ENCODE peak calls at places on chromosomes 4 and X, in six cellular contexts. X, O, R, B, C and F are unnamed samples.

GRCh38 chrX:51893931-51894696 is 691 bp downstream of the MAGED1 start:
- DNase-seq in X (peak), O (no peak), R (no peak), B (no peak), C (no peak), F (no peak)

GRCh38 chr4:186669159-186669720 is 54.4 kb downstream of the FAT1 start:
- DNase-seq in X (peak), O (no peak), R (no peak), B (no peak), C (peak), F (no peak)

GRCh38 chrX:18871161-18871880 is 112.6 kb downstream of the PHKA2 start:
- DNase-seq in X (no peak), O (no peak), R (no peak), B (no peak), C (no peak), F (no peak)

GRCh38 chr4:176611351-176611750 is 181.4 kb downstream of the VEGFC start:
- DNase-seq in X (no peak), O (no peak), R (no peak), B (no peak), C (no peak), F (no peak)

GRCh38 chrX:24696241-24696640 is 2.5 kb downstream of the POLA1 start:
- DNase-seq in X (no peak), O (no peak), R (no peak), B (no peak), C (no peak), F (no peak)

GRCh38 chr4:74374561-74375327 is 9.8 kb downstream of the EREG start:
- DNase-seq in X (no peak), O (no peak), R (no peak), B (no peak), C (no peak), F (no peak)

GRCh38 chrX:9942086-9942485 is 25.1 kb upstream of the CLDN34 start:
- DNase-seq in X (no peak), O (no peak), R (peak), B (no peak), C (no peak), F (no peak)

GRCh38 chrX:68807818-68808217 is 21.0 kb upstream of the EFNB1 start:
- DNase-seq in X (no peak), O (peak), R (no peak), B (no peak), C (no peak), F (no peak)

GRCh38 chrX:118976599-118977340 is 2.4 kb downstream of the LONRF3 start:
- DNase-seq in X (no peak), O (no peak), R (no peak), B (no peak), C (no peak), F (no peak)

GRCh38 chr4:80361329-80361900 is 25.9 kb downstream of the CFAP299 start:
- DNase-seq in X (no peak), O (peak), R (no peak), B (no peak), C (peak), F (no peak)

GRCh38 chrX:110397353-110397752 is 38.7 kb downstream of the RTL9 start:
- DNase-seq in X (no peak), O (no peak), R (no peak), B (no peak), C (no peak), F (no peak)

GRCh38 chrX:39852496-39852895 is 245.3 kb downstream of the BCOR start:
- DNase-seq in X (no peak), O (no peak), R (no peak), B (no peak), C (no peak), F (no peak)

GRCh38 chr4:108693819-108694218 is 43.4 kb downstream of the OSTC start:
- DNase-seq in X (no peak), O (no peak), R (no peak), B (no peak), C (no peak), F (no peak)

GRCh38 chrX:7586126-7586525 is 256.8 kb upstream of the VCX start:
- DNase-seq in X (no peak), O (no peak), R (no peak), B (no peak), C (peak), F (no peak)

GRCh38 chrX:79159800-79160199 is 15.3 kb downstream of the GPR174 start:
- DNase-seq in X (no peak), O (no peak), R (no peak), B (no peak), C (no peak), F (no peak)

GRCh38 chrX:100872161-100872560 is 2.0 kb downstream of the NOX1 start:
- DNase-seq in X (no peak), O (no peak), R (no peak), B (no peak), C (no peak), F (no peak)

GRCh38 chr4:165754664-165755063 is 118.4 kb upstream of the TLL1 start:
- DNase-seq in X (no peak), O (no peak), R (no peak), B (no peak), C (no peak), F (no peak)

GRCh38 chr4:81804849-81805248 is 333.1 kb upstream of the RASGEF1B start:
- DNase-seq in X (no peak), O (no peak), R (no peak), B (no peak), C (no peak), F (no peak)

GRCh38 chr4:53477666-53478065 is 100.2 kb downstream of the FIP1L1 start:
- DNase-seq in X (no peak), O (no peak), R (no peak), B (no peak), C (no peak), F (no peak)

GRCh38 chrX:153625271-153626024 is 21.6 kb upstream of the DUSP9 start:
- DNase-seq in X (no peak), O (no peak), R (no peak), B (no peak), C (no peak), F (no peak)

GRCh38 chrX:57134702-57135101 is 2.5 kb downstream of the SPIN2A start:
- DNase-seq in X (no peak), O (no peak), R (no peak), B (no peak), C (no peak), F (no peak)

GRCh38 chr4:81621490-81621889 is 149.8 kb upstream of the RASGEF1B start:
- DNase-seq in X (no peak), O (no peak), R (no peak), B (no peak), C (no peak), F (no peak)

GRCh38 chr4:95428216-95429085 is 120.3 kb downstream of the UNC5C start:
- DNase-seq in X (no peak), O (no peak), R (no peak), B (no peak), C (no peak), F (no peak)

GRCh38 chr4:79213040-79213439 is 112.8 kb downstream of the NAA11 start:
- DNase-seq in X (no peak), O (no peak), R (no peak), B (no peak), C (no peak), F (no peak)

GRCh38 chr4:88158360-88159136 is at the start of gene ABCG2:
- DNase-seq in X (peak), O (peak), R (no peak), B (peak), C (peak), F (peak)

GRCh38 chrX:53481816-53482485 is 47.8 kb upstream of the HSD17B10 start:
- DNase-seq in X (peak), O (peak), R (no peak), B (peak), C (peak), F (peak)

GRCh38 chr4:145868637-145869409 is 69.8 kb downstream of the ZNF827 start:
- DNase-seq in X (no peak), O (no peak), R (no peak), B (no peak), C (no peak), F (no peak)

GRCh38 chrX:44036336-44036735 is 63.1 kb upstream of the NDP start:
- DNase-seq in X (no peak), O (no peak), R (no peak), B (no peak), C (no peak), F (no peak)

GRCh38 chr4:124203613-124204284 is 508.8 kb downstream of the ANKRD50 start:
- DNase-seq in X (no peak), O (no peak), R (no peak), B (no peak), C (no peak), F (no peak)

GRCh38 chr4:20881658-20882057 is 181.4 kb downstream of the PACRGL start:
- DNase-seq in X (no peak), O (no peak), R (no peak), B (no peak), C (no peak), F (no peak)

GRCh38 chr4:152586668-152587067 is 50.8 kb upstream of the FBXW7 start:
- DNase-seq in X (no peak), O (no peak), R (no peak), B (no peak), C (peak), F (no peak)

GRCh38 chr4:2043396-2044118 is 15.6 kb upstream of the NAT8L start:
- DNase-seq in X (peak), O (no peak), R (no peak), B (no peak), C (no peak), F (no peak)

GRCh38 chr4:101156619-101157310 is 190.6 kb downstream of the PPP3CA start:
- DNase-seq in X (no peak), O (no peak), R (no peak), B (no peak), C (no peak), F (no peak)

GRCh38 chr4:74446896-74447295 is 2.0 kb downstream of the AREG start:
- DNase-seq in X (no peak), O (no peak), R (no peak), B (no peak), C (no peak), F (no peak)

GRCh38 chrX:40394302-40394701 is 186.5 kb upstream of the ATP6AP2 start:
- DNase-seq in X (no peak), O (no peak), R (no peak), B (no peak), C (no peak), F (no peak)

GRCh38 chr4:14225683-14226207 is 598.2 kb upstream of the BOD1L1 start:
- DNase-seq in X (no peak), O (no peak), R (no peak), B (no peak), C (no peak), F (no peak)

GRCh38 chrX:137353404-137353803 is 212.5 kb upstream of the ZIC3 start:
- DNase-seq in X (no peak), O (no peak), R (no peak), B (no peak), C (no peak), F (no peak)

GRCh38 chrX:12974797-12975669 is at the start of gene TMSB4X:
- DNase-seq in X (peak), O (peak), R (no peak), B (peak), C (no peak), F (no peak)

GRCh38 chrX:12975999-12976558 is 1.2 kb downstream of the TMSB4X start:
- DNase-seq in X (no peak), O (peak), R (no peak), B (peak), C (no peak), F (no peak)

GRCh38 chrX:12973561-12974216 is 1.2 kb upstream of the TMSB4X start:
- DNase-seq in X (no peak), O (no peak), R (no peak), B (no peak), C (no peak), F (no peak)

GRCh38 chrX:12974217-12974796 is 603 bp upstream of the TMSB4X start:
- DNase-seq in X (peak), O (peak), R (no peak), B (no peak), C (no peak), F (no peak)

DNA sequence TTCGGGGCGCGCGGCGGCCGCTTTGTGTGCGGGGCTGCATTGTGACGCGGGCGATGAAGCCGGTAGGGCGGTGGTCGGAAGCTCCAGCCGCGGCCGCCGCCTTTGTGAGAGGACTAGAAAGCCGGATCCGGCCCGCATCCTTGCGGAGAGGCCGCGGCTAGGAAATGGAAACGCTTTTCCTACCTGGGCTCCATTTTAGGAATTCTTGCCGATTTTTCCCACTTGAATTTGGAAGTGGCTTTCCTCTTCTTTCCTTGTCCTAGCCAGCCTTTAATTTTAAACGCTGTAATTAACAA is 708 bp downstream of the TMSB4X start:
- DNase-seq in X (no peak), O (no peak), R (no peak), B (no peak), C (no peak), F (no peak)
- TF ChIP-seq POLR2AphosphoS5 in X (no peak), O (no peak), R (peak), B (no peak), C (no peak), F (no peak)

GRCh38 chrX:1401611-1402430 is 9.9 kb upstream of the SLC25A6 start:
- DNase-seq in X (no peak), O (no peak), R (no peak), B (no peak), C (no peak), F (no peak)
- TF ChIP-seq POLR2A in X (no peak), O (no peak), R (no peak), B (no peak), C (no peak), F (no peak)

GRCh38 chr4:184371390-184371787 is 103.0 kb downstream of the IRF2 start:
- DNase-seq in X (no peak), O (no peak), R (no peak), B (no peak), C (no peak), F (no peak)

GRCh38 chr4:184369871-184370270 is 104.5 kb downstream of the IRF2 start:
- DNase-seq in X (no peak), O (no peak), R (no peak), B (no peak), C (no peak), F (no peak)

GRCh38 chr4:184368290-184368689 is 106.1 kb downstream of the IRF2 start:
- DNase-seq in X (no peak), O (no peak), R (no peak), B (no peak), C (no peak), F (no peak)

GRCh38 chr4:184368731-184369130 is 105.6 kb downstream of the IRF2 start:
- DNase-seq in X (no peak), O (no peak), R (no peak), B (no peak), C (no peak), F (no peak)

DNA sequence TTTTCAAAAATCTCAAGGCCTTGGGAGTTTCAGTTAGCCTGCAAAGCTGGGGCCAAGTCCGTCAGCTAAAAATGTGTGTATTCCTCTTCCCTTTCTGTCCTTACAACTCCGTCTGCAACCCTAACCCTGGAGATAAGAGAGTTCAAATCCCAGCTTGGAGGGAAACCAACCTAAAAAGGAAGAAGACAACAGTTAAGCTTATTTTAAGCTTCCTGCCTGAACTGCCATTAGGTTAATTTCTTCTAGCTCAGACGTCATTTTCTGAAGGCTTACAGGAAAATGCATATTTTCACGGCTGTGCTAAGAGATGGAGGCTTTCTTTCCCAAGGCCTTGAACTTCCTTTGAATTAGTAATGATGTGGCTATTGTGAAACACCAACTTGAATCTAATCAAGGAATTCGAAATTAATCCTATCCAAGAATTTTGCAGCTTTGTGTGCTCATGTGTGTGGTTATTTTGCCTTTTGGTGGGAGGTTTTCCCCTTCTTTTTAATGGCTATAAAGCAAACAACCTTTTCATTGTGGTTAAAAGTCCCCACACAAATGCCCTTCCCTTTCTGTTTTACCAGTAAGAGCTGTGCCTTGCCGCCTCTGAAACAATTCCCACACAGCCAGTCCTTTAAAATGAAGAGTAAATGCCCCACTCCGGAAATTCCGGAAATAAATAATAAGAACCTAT is 103.5 kb downstream of the IRF2 start:
- DNase-seq in X (no peak), O (no peak), R (no peak), B (no peak), C (no peak), F (no peak)
- TF ChIP-seq TAF1 in X (no peak), O (no peak), R (no peak), B (no peak), C (no peak), F (no peak)

DNA sequence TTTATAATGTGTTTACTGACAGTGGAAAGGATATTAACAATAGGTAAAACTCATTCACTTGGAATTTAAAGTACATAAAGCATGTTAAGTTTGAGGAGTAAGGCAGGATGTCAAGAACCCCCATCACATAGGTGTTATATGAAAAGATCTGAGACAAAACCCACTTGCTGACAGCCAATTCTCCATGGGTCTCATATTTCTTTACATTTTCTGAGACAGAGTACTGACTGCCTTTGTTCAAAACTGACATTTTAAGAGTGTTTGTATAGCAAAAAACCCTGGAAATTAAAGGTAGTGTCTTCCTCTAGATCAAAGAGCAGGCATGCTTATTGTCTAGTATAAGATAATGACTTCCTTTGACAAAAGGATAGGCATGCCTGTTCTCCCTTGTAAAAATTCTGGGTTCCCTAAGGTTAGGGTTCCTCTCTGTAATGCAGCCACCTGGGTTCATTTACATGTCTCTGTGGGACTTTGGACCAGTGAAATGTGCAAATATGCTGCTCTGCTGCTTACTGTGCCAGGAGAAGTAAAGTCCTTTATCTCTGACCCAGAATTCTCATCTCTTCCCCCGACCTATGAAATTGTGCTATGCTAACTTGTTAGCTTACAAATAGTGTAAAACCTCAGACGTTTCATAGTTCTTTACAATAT is 123.6 kb downstream of the PCDH18 start:
- DNase-seq in X (no peak), O (no peak), R (no peak), B (no peak), C (peak), F (no peak)
- TF ChIP-seq POLR2AphosphoS5 in X (no peak), O (no peak), R (no peak), B (no peak), C (no peak), F (no peak)

GRCh38 chr4:182748283-182748682 is 168.9 kb downstream of the DCTD start:
- DNase-seq in X (no peak), O (no peak), R (no peak), B (no peak), C (no peak), F (no peak)

GRCh38 chr4:182752158-182752910 is 164.9 kb downstream of the DCTD start:
- DNase-seq in X (no peak), O (no peak), R (no peak), B (no peak), C (no peak), F (no peak)

GRCh38 chr4:182746876-182747275 is 170.3 kb downstream of the DCTD start:
- DNase-seq in X (no peak), O (no peak), R (no peak), B (no peak), C (no peak), F (no peak)

GRCh38 chr4:182749768-182750167 is 167.4 kb downstream of the DCTD start:
- DNase-seq in X (no peak), O (no peak), R (no peak), B (no peak), C (no peak), F (no peak)

DNA sequence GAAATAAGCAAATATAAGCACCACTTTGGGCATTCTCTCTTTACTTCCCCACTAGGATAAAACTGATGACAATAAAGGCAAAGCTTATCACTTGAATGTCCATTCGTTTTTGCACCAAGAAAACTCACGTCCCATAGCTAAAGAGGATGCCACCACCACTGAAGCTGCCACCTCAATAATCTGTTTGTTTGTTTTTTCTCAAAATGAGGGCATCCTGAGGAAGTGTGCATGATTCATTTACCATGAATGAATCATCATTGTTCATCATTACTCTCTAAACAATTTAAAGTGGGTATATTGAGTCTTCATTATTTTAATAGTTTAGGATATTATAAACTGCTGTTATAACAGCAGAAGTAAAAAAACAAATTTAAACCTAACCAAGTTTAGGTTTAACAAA is 168.2 kb downstream of the DCTD start:
- DNase-seq in X (no peak), O (no peak), R (no peak), B (no peak), C (no peak), F (no peak)
- TF ChIP-seq POLR2A in X (no peak), O (no peak), R (no peak), B (no peak), C (no peak), F (no peak)

GRCh38 chr4:160745126-160745525 is 1418.7 kb downstream of the FSTL5 start:
- DNase-seq in X (no peak), O (no peak), R (no peak), B (no peak), C (no peak), F (no peak)
- TF ChIP-seq TAF1 in X (no peak), O (no peak), R (no peak), B (no peak), C (no peak), F (no peak)